ENCODE peak calls at places on chromosomes 16 and 17, in five cellular contexts. K is gastrocnemius medialis, B is stomach, E is neural progenitor cell, L is ascending aorta. Q is an unnamed sample. For H3K4me1 and H3K36me3, the result is how much of the 10 kb centered on the place peaks cover.

GRCh38 chr16:29909398-29909797 is 9.1 kb downstream of the ASPHD1 start:
- DNase-seq in K (no peak), L (no peak), E (no peak), B (no peak), Q (no peak)

GRCh38 chr16:30996324-30996999 is 11.5 kb downstream of the HSD3B7 start:
- DNase-seq in B (no peak), E (no peak), L (no peak), K (no peak), Q (no peak)

GRCh38 chr17:75502072-75502745 is 13.1 kb downstream of the CASKIN2 start:
- DNase-seq in L (no peak), K (no peak), E (no peak), B (no peak), Q (no peak)

GRCh38 chr16:89422527-89422904 is 67.8 kb downstream of the ANKRD11 start:
- DNase-seq in B (no peak), L (peak), E (no peak), K (peak), Q (no peak)

GRCh38 chr17:64275016-64275415 is 12.0 kb upstream of the TEX2 start:
- DNase-seq in L (no peak), K (no peak), B (no peak), E (no peak), Q (no peak)

GRCh38 chr16:89786474-89787364 is 29.7 kb downstream of the FANCA start:
- DNase-seq in K (no peak), E (no peak), B (no peak), L (no peak), Q (no peak)

GRCh38 chr17:69732272-69732671 is 317.8 kb downstream of the MAP2K6 start:
- DNase-seq in E (no peak), K (no peak), B (no peak), L (no peak), Q (no peak)

GRCh38 chr17:7204335-7204734 is 15.3 kb downstream of the DLG4 start:
- DNase-seq in B (no peak), L (no peak), E (no peak), K (no peak), Q (no peak)

GRCh38 chr17:32553168-32553567 is 66.4 kb downstream of the CDK5R1 start:
- DNase-seq in K (no peak), L (no peak), B (no peak), E (no peak), Q (no peak)

GRCh38 chr16:15450624-15451023 is 16.2 kb downstream of the BMERB1 start:
- DNase-seq in L (no peak), K (peak), E (no peak), B (no peak), Q (no peak)

GRCh38 chr16:50547944-50548658 is at the start of gene NKD1:
- DNase-seq in K (peak), B (peak), E (peak), L (no peak), Q (peak)

GRCh38 chr17:78316867-78317816 is 42.7 kb downstream of the SOCS3 start:
- DNase-seq in L (no peak), E (peak), B (peak), K (no peak), Q (peak)

GRCh38 chr17:17411692-17412091 is 65.1 kb upstream of the MED9 start:
- DNase-seq in K (no peak), L (no peak), E (no peak), B (no peak), Q (no peak)

GRCh38 chr17:82623707-82624106 is 24.5 kb downstream of the WDR45B start:
- DNase-seq in E (no peak), B (no peak), K (no peak), L (no peak), Q (no peak)

DNA sequence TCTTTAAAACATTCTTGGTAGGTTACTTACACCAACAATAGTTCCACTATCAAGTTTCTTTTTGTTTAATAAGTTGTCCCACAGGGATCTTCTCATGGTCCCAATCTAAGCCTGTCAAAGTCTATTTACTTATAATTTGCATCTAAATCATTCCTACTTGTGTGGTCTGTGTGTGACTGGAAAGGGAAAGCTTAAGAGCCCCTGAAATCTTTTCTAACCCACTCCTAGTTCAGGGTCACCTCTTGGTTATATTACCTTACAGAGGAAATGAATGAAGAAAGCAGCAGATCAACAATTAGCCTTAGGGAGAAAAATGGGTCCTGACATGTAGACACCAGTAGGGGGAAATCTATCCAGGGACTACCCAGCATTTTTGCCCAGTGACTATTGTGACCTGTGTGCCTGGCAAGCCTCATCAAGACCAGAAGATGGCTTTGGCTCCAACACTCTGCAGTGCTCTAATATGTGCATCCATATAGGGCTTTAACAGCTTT is 110.4 kb upstream of the HAS3 start:
- DNase-seq in L (no peak), K (no peak), E (peak), B (no peak), Q (no peak)
- TF ChIP-seq CTCF in L (no peak), K (no peak), E (peak), B (no peak), Q (no peak)

DNA sequence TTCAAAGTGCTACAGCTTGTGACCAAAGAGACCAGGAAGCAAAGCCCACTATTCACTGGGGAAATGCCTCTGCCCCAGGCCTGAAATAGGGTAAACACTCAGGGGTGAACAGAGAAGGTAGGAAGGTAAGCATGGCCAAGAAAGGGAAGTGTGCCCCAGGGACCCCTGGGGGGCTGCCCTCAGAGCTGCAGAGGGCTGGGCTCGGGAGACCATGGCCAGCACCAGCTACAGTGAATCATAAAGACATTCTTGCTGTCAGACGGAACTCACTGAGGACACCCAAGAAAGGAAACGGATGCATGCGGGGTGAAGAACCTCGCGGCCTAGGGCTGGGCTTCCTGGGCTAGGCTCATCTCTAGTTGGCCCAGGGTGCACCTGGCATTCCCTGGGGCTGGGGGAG is 9.6 kb downstream of the HIC1 start:
- DNase-seq in E (no peak), K (no peak), L (no peak), B (no peak), Q (no peak)
- H3K4me1 ChIP-seq in E (under half), K (under half), L (under half), B (half or more), Q (under half)

GRCh38 chr16:84498859-84499620 is 5.4 kb downstream of the MEAK7 start:
- DNase-seq in L (no peak), B (no peak), K (no peak), E (no peak), Q (no peak)
- H3K36me3 ChIP-seq in L (under half), B (half or more), K (under half), E (under half), Q (under half)

GRCh38 chr17:14356043-14356637 is 55.3 kb downstream of the HS3ST3B1 start:
- DNase-seq in E (no peak), B (no peak), K (no peak), L (no peak), Q (no peak)

GRCh38 chr17:14360851-14361250 is 60.0 kb downstream of the HS3ST3B1 start:
- DNase-seq in L (no peak), E (no peak), K (no peak), B (no peak), Q (no peak)

GRCh38 chr17:14361945-14362508 is 61.1 kb downstream of the HS3ST3B1 start:
- DNase-seq in E (no peak), L (no peak), K (no peak), B (no peak), Q (no peak)

GRCh38 chr17:14361470-14361869 is 60.6 kb downstream of the HS3ST3B1 start:
- DNase-seq in L (no peak), B (no peak), E (no peak), K (no peak), Q (no peak)

DNA sequence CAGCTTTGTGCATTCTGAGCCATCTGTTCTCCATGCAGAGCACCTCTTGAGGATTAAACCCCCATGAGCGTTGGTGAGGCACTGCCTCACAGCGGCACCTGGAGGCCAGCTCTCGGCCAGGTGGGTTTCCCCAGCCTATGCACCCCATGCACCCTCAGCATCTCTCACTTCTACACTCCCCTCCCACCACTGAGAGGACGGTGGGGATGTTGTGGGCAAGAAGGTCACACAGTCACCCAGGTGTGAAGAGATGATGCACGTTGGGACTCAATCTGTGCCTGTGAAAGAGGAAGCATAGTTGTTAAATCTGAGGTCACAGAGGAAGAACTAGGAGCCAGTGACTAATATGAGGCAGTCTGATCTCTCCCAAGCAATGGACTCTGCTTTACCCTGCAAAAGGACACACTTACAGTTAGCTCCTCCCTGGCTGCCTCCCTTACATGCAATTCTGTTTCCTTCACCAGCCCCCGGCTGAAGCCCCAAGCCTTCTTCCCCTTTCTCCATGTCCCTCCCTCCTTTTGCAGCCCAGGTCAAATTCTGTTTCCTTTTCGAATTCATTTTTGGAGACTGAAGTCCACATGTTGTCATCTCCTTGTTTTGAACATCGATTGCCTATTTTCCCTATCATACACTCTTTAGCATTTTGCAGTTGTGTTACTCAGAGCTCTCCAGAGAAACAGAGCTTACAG is 58.5 kb downstream of the HS3ST3B1 start:
- DNase-seq in L (no peak), K (no peak), E (no peak), B (no peak), Q (no peak)
- TF ChIP-seq CTCF in L (no peak), K (no peak), E (no peak), B (no peak), Q (no peak)